ENCODE peak calls at places on chromosomes 3 and 15, in ten cellular contexts. Y is nucleus accumbens; O is NCI-H1092; S is T follicular helper cell; G is bronchial epithelial cell; K is AG08396; Z is C1 segment of cervical spinal cord; N is stimulated activated CD4-positive, alpha-beta T cell treated with anti-CD3 and anti-CD28 coated beads, Interleukin-15, amount 100 ng/mL, for 1 hour; E is breast epithelium; B is activated CD8-positive, alpha-beta T cell treated with anti-CD3 and anti-CD28 coated beads for 36 hours. X is an unnamed sample.

GRCh38 chr3:32655167-32655566 is 29.8 kb upstream of the CNOT10 start:
- DNase-seq in G (no peak), Y (no peak), S (no peak), N (no peak), B (no peak), K (no peak), E (no peak), Z (no peak), O (no peak), X (no peak)

GRCh38 chr15:89332446-89332845 is 2.2 kb downstream of the POLG start:
- DNase-seq in B (peak), E (no peak), Y (no peak), N (no peak), G (no peak), Z (no peak), O (no peak), K (peak), S (no peak), X (peak)

GRCh38 chr3:3800076-3800448 is 831 bp downstream of the LRRN1 start:
- DNase-seq in B (peak), N (no peak), K (no peak), Y (no peak), E (no peak), Z (no peak), S (no peak), G (no peak), O (no peak), X (peak)

GRCh38 chr3:42497009-42497731 is 5.3 kb upstream of the VIPR1 start:
- DNase-seq in E (peak), S (no peak), K (no peak), N (no peak), B (no peak), Z (no peak), O (no peak), G (no peak), Y (peak), X (peak)

GRCh38 chr15:63048986-63049665 is 6.6 kb downstream of the TPM1 start:
- DNase-seq in S (no peak), N (no peak), K (no peak), Y (peak), O (peak), Z (peak), E (peak), G (peak), B (peak), X (no peak)

GRCh38 chr3:85800676-85801075 is 841.9 kb downstream of the CADM2 start:
- DNase-seq in B (no peak), E (no peak), K (no peak), N (no peak), Z (no peak), O (no peak), Y (no peak), S (no peak), G (no peak), X (no peak)

GRCh38 chr3:43861635-43862034 is 170.9 kb downstream of the ABHD5 start:
- DNase-seq in B (no peak), G (no peak), Z (no peak), S (no peak), K (no peak), O (no peak), E (no peak), N (no peak), Y (no peak), X (no peak)

GRCh38 chr15:74497584-74497983 is 36.6 kb upstream of the UBL7 start:
- DNase-seq in Z (no peak), K (no peak), B (no peak), Y (no peak), N (no peak), O (peak), G (peak), S (no peak), E (peak), X (no peak)

GRCh38 chr3:184652465-184652864 is 59.4 kb downstream of the MAGEF1 start:
- DNase-seq in G (peak), N (no peak), S (no peak), K (no peak), O (no peak), B (no peak), Y (no peak), E (peak), Z (no peak), X (no peak)

GRCh38 chr15:69014454-69014853 is at the start of gene NOX5:
- DNase-seq in S (no peak), K (peak), N (no peak), Y (no peak), E (no peak), B (no peak), O (no peak), Z (no peak), G (peak), X (peak)

GRCh38 chr3:70308760-70309159 is 3.7 kb downstream of the MDFIC2 start:
- DNase-seq in S (no peak), G (peak), O (no peak), Z (no peak), B (peak), E (no peak), K (peak), Y (no peak), N (no peak), X (peak)

GRCh38 chr3:119170821-119171220 is 2.6 kb upstream of the UPK1B start:
- DNase-seq in N (no peak), Z (no peak), K (no peak), B (no peak), O (no peak), S (no peak), G (no peak), E (no peak), Y (no peak), X (no peak)

GRCh38 chr3:113147608-113148306 is 63.6 kb upstream of the BOC start:
- DNase-seq in Z (no peak), Y (no peak), G (no peak), K (no peak), O (peak), N (no peak), B (no peak), S (no peak), E (peak), X (no peak)

GRCh38 chr3:140081836-140082331 is 146.9 kb downstream of the CLSTN2 start:
- DNase-seq in Z (no peak), B (no peak), S (no peak), E (no peak), O (no peak), N (no peak), G (no peak), K (no peak), Y (no peak), X (no peak)

GRCh38 chr15:100043069-100043641 is 298.6 kb downstream of the ADAMTS17 start:
- DNase-seq in K (peak), Y (no peak), E (peak), B (no peak), G (peak), S (no peak), O (no peak), Z (no peak), N (no peak), X (no peak)

GRCh38 chr15:60682615-60683014 is 203.7 kb upstream of the ICE2 start:
- DNase-seq in E (no peak), Z (no peak), G (no peak), K (no peak), S (no peak), B (no peak), Y (peak), O (no peak), N (no peak), X (peak)

GRCh38 chr3:170496026-170496867 is 77.6 kb downstream of the CLDN11 start:
- DNase-seq in K (no peak), S (no peak), N (no peak), G (no peak), B (no peak), Y (no peak), O (no peak), E (no peak), Z (no peak), X (no peak)

GRCh38 chr3:152251916-152252315 is 16.8 kb upstream of the MBNL1 start:
- DNase-seq in G (no peak), K (no peak), Y (no peak), N (no peak), E (no peak), B (no peak), Z (no peak), S (no peak), O (no peak), X (no peak)

GRCh38 chr3:185744997-185745843 is 79.6 kb downstream of the IGF2BP2 start:
- DNase-seq in G (peak), B (no peak), N (no peak), S (no peak), O (no peak), Y (no peak), E (no peak), Z (no peak), K (peak), X (peak)

GRCh38 chr3:131329774-131330173 is 51.8 kb upstream of the NUDT16 start:
- DNase-seq in E (no peak), O (no peak), K (no peak), Z (no peak), Y (no peak), B (no peak), S (no peak), N (no peak), G (no peak), X (no peak)

GRCh38 chr3:139676634-139677197 is 1.1 kb downstream of the NMNAT3 start:
- DNase-seq in G (no peak), Z (no peak), O (no peak), B (no peak), N (no peak), E (no peak), S (no peak), K (no peak), Y (no peak), X (no peak)

GRCh38 chr3:100427694-100428093 is 26.4 kb downstream of the LNP1 start:
- DNase-seq in Z (no peak), B (no peak), S (no peak), E (no peak), K (no peak), G (no peak), N (no peak), Y (no peak), O (no peak), X (no peak)

GRCh38 chr3:55620361-55621025 is 133.4 kb upstream of the WNT5A start:
- DNase-seq in E (no peak), Z (no peak), O (no peak), B (no peak), G (no peak), Y (no peak), S (no peak), K (no peak), N (no peak), X (peak)

GRCh38 chr15:88623061-88623460 is 1.9 kb downstream of the AEN start:
- DNase-seq in O (no peak), S (no peak), K (peak), G (peak), Y (no peak), E (no peak), N (no peak), Z (no peak), B (peak), X (peak)

GRCh38 chr3:69541823-69542264 is 156.0 kb upstream of the FRMD4B start:
- DNase-seq in E (no peak), B (peak), Z (no peak), S (no peak), O (no peak), Y (peak), K (no peak), G (no peak), N (no peak), X (no peak)

GRCh38 chr15:97989330-97989729 is 28.8 kb downstream of the ARRDC4 start:
- DNase-seq in B (no peak), O (no peak), G (peak), E (no peak), Z (no peak), S (no peak), N (no peak), Y (no peak), K (no peak), X (no peak)

GRCh38 chr3:21942328-21942727 is 191.3 kb upstream of the ZNF385D start:
- DNase-seq in Y (no peak), O (no peak), G (peak), Z (no peak), E (no peak), K (peak), S (no peak), N (no peak), B (no peak), X (peak)

GRCh38 chr3:177459397-177459796 is 262.1 kb upstream of the TBL1XR1 start:
- DNase-seq in K (peak), G (peak), E (no peak), B (no peak), Y (no peak), Z (no peak), S (no peak), O (no peak), N (no peak), X (peak)